ENCODE peak calls at places on chromosome 12, in ten cellular contexts. One of them, this sample, is unnamed.

GRCh38 chr12:111841236-111841749 is 735 bp upstream of the MAPKAPK5 start:
- DNase-seq in AG10803: no peak
- DNase-seq in fibroblast of mammary gland: peak; percentile 22
- DNase-seq in PC-9: no peak
- DNase-seq in tibial artery: no peak
- DNase-seq in fibroblast of lung: peak; percentile 15
- DNase-seq in prostate gland: no peak
- DNase-seq in stomach: no peak
- DNase-seq in foreskin fibroblast: no peak
- DNase-seq in mucosa of descending colon: no peak
- DNase-seq in this sample: peak; percentile 17

GRCh38 chr12:123131879-123132402 is 18.9 kb downstream of the PITPNM2 start:
- DNase-seq in foreskin fibroblast: no peak
- DNase-seq in stomach: peak; percentile 71
- DNase-seq in prostate gland: peak; percentile 79
- DNase-seq in tibial artery: no peak
- DNase-seq in fibroblast of mammary gland: no peak
- DNase-seq in PC-9: no peak
- DNase-seq in mucosa of descending colon: peak; percentile 77
- DNase-seq in fibroblast of lung: no peak
- DNase-seq in AG10803: no peak
- DNase-seq in this sample: no peak

GRCh38 chr12:32171211-32171610 is 64.6 kb downstream of the BICD1 start:
- DNase-seq in foreskin fibroblast: no peak
- DNase-seq in PC-9: no peak
- DNase-seq in fibroblast of mammary gland: no peak
- DNase-seq in fibroblast of lung: no peak
- DNase-seq in mucosa of descending colon: no peak
- DNase-seq in prostate gland: no peak
- DNase-seq in tibial artery: no peak
- DNase-seq in AG10803: no peak
- DNase-seq in stomach: no peak
- DNase-seq in this sample: no peak

GRCh38 chr12:52971701-52972329 is 22.9 kb downstream of the KRT18 start:
- DNase-seq in prostate gland: peak; percentile 23
- DNase-seq in tibial artery: no peak
- DNase-seq in foreskin fibroblast: peak; percentile 47
- DNase-seq in PC-9: peak; percentile 84
- DNase-seq in fibroblast of lung: peak; percentile 44
- DNase-seq in fibroblast of mammary gland: peak; percentile 45
- DNase-seq in stomach: no peak
- DNase-seq in AG10803: peak; percentile 61
- DNase-seq in mucosa of descending colon: peak; percentile 60
- DNase-seq in this sample: peak; percentile 88

GRCh38 chr12:59808317-59808910 is 212.6 kb downstream of the SLC16A7 start:
- DNase-seq in fibroblast of mammary gland: peak; percentile 54
- DNase-seq in AG10803: peak; percentile 48
- DNase-seq in mucosa of descending colon: no peak
- DNase-seq in tibial artery: no peak
- DNase-seq in prostate gland: no peak
- DNase-seq in PC-9: no peak
- DNase-seq in fibroblast of lung: peak; percentile 70
- DNase-seq in stomach: no peak
- DNase-seq in foreskin fibroblast: peak; percentile 29
- DNase-seq in this sample: peak; percentile 66

GRCh38 chr12:70556179-70556869 is 80.9 kb downstream of the PTPRB start:
- DNase-seq in PC-9: no peak
- DNase-seq in tibial artery: no peak
- DNase-seq in mucosa of descending colon: no peak
- DNase-seq in fibroblast of lung: no peak
- DNase-seq in foreskin fibroblast: no peak
- DNase-seq in prostate gland: no peak
- DNase-seq in stomach: no peak
- DNase-seq in fibroblast of mammary gland: no peak
- DNase-seq in AG10803: no peak
- DNase-seq in this sample: no peak

GRCh38 chr12:45355750-45356149 is 139.9 kb downstream of the ANO6 start:
- DNase-seq in prostate gland: no peak
- DNase-seq in AG10803: no peak
- DNase-seq in stomach: no peak
- DNase-seq in PC-9: peak; percentile 19
- DNase-seq in fibroblast of lung: no peak
- DNase-seq in tibial artery: no peak
- DNase-seq in foreskin fibroblast: no peak
- DNase-seq in mucosa of descending colon: no peak
- DNase-seq in fibroblast of mammary gland: no peak
- DNase-seq in this sample: peak; percentile 41

GRCh38 chr12:111312708-111313107 is 56.2 kb downstream of the PHETA1 start:
- DNase-seq in prostate gland: no peak
- DNase-seq in AG10803: no peak
- DNase-seq in foreskin fibroblast: no peak
- DNase-seq in PC-9: peak; percentile 62
- DNase-seq in stomach: no peak
- DNase-seq in tibial artery: no peak
- DNase-seq in fibroblast of mammary gland: no peak
- DNase-seq in mucosa of descending colon: no peak
- DNase-seq in fibroblast of lung: no peak
- DNase-seq in this sample: no peak

GRCh38 chr12:105235747-105236476 is at the start of gene APPL2:
- DNase-seq in fibroblast of mammary gland: peak; percentile 81
- DNase-seq in tibial artery: peak; percentile 95
- DNase-seq in mucosa of descending colon: peak; percentile 95
- DNase-seq in foreskin fibroblast: peak; percentile 84
- DNase-seq in PC-9: peak; percentile 80
- DNase-seq in stomach: peak; percentile 91
- DNase-seq in fibroblast of lung: peak; percentile 89
- DNase-seq in AG10803: peak; percentile 90
- DNase-seq in prostate gland: peak; percentile 87
- DNase-seq in this sample: peak; percentile 86

GRCh38 chr12:63450821-63451220 is 217.5 kb downstream of the DPY19L2 start:
- DNase-seq in stomach: no peak
- DNase-seq in prostate gland: no peak
- DNase-seq in PC-9: no peak
- DNase-seq in mucosa of descending colon: no peak
- DNase-seq in AG10803: no peak
- DNase-seq in tibial artery: no peak
- DNase-seq in foreskin fibroblast: no peak
- DNase-seq in fibroblast of mammary gland: no peak
- DNase-seq in fibroblast of lung: no peak
- DNase-seq in this sample: no peak
- TF ChIP-seq CTCF in stomach: no peak
- TF ChIP-seq CTCF in prostate gland: no peak
- TF ChIP-seq CTCF in PC-9: no peak
- TF ChIP-seq CTCF in mucosa of descending colon: no peak
- TF ChIP-seq CTCF in AG10803: no peak
- TF ChIP-seq CTCF in tibial artery: no peak
- TF ChIP-seq CTCF in foreskin fibroblast: no peak
- TF ChIP-seq CTCF in fibroblast of mammary gland: no peak
- TF ChIP-seq CTCF in fibroblast of lung: no peak
- TF ChIP-seq CTCF in this sample: no peak

DNA sequence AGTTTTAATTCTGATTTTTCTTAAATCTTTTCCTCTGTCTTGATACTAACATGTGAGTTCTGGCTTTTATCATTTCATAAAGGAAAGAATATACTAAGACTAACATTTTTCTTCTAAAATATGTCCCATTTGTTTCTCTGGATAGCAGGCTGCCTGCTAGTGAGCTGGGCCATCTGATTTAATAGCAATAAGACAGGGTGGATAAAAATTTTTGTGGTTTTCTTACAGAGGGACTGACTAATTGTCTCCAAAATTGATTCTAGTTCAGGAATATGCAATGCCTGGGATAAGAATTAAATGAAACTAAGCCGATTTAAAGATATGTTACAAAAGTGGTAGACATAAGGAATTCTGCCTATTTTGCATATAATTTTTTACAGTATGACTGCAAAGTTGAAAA is 252.9 kb upstream of the NAV3 start:
- DNase-seq in foreskin fibroblast: no peak
- DNase-seq in tibial artery: no peak
- DNase-seq in mucosa of descending colon: no peak
- DNase-seq in AG10803: peak; percentile 67
- DNase-seq in fibroblast of lung: peak; percentile 23
- DNase-seq in prostate gland: no peak
- DNase-seq in fibroblast of mammary gland: peak; percentile 34
- DNase-seq in PC-9: no peak
- DNase-seq in stomach: no peak
- DNase-seq in this sample: peak; percentile 1
- H3K4me3 ChIP-seq in foreskin fibroblast: no peak overlapping the region
- H3K4me3 ChIP-seq in tibial artery: no peak overlapping the region
- H3K4me3 ChIP-seq in mucosa of descending colon: no peak overlapping the region
- H3K4me3 ChIP-seq in AG10803: no peak overlapping the region
- H3K4me3 ChIP-seq in fibroblast of lung: no peak overlapping the region
- H3K4me3 ChIP-seq in prostate gland: no peak overlapping the region
- H3K4me3 ChIP-seq in fibroblast of mammary gland: no peak overlapping the region
- H3K4me3 ChIP-seq in PC-9: no peak overlapping the region
- H3K4me3 ChIP-seq in stomach: no peak overlapping the region
- H3K4me3 ChIP-seq in this sample: no peak overlapping the region

GRCh38 chr12:57866308-57867019 is 19.9 kb upstream of the CTDSP2 start:
- DNase-seq in fibroblast of mammary gland: no peak
- DNase-seq in tibial artery: no peak
- DNase-seq in stomach: no peak
- DNase-seq in prostate gland: no peak
- DNase-seq in foreskin fibroblast: no peak
- DNase-seq in mucosa of descending colon: no peak
- DNase-seq in AG10803: no peak
- DNase-seq in PC-9: no peak
- DNase-seq in fibroblast of lung: no peak
- DNase-seq in this sample: no peak

GRCh38 chr12:57864811-57865751 is 18.6 kb upstream of the CTDSP2 start:
- DNase-seq in fibroblast of lung: peak; percentile 81
- DNase-seq in AG10803: peak; percentile 78
- DNase-seq in fibroblast of mammary gland: peak; percentile 79
- DNase-seq in stomach: peak; percentile 75
- DNase-seq in mucosa of descending colon: peak; percentile 81
- DNase-seq in foreskin fibroblast: peak; percentile 75
- DNase-seq in PC-9: peak; percentile 72
- DNase-seq in prostate gland: peak; percentile 64
- DNase-seq in tibial artery: peak; percentile 94
- DNase-seq in this sample: peak; percentile 80

GRCh38 chr12:57863676-57864075 is 17.1 kb upstream of the CTDSP2 start:
- DNase-seq in fibroblast of mammary gland: no peak
- DNase-seq in prostate gland: no peak
- DNase-seq in mucosa of descending colon: no peak
- DNase-seq in stomach: no peak
- DNase-seq in fibroblast of lung: no peak
- DNase-seq in PC-9: no peak
- DNase-seq in AG10803: no peak
- DNase-seq in foreskin fibroblast: no peak
- DNase-seq in tibial artery: no peak
- DNase-seq in this sample: no peak

GRCh38 chr12:57861967-57862366 is 15.4 kb upstream of the CTDSP2 start:
- DNase-seq in mucosa of descending colon: no peak
- DNase-seq in fibroblast of lung: no peak
- DNase-seq in fibroblast of mammary gland: no peak
- DNase-seq in foreskin fibroblast: no peak
- DNase-seq in tibial artery: no peak
- DNase-seq in AG10803: no peak
- DNase-seq in PC-9: no peak
- DNase-seq in stomach: no peak
- DNase-seq in prostate gland: no peak
- DNase-seq in this sample: no peak

DNA sequence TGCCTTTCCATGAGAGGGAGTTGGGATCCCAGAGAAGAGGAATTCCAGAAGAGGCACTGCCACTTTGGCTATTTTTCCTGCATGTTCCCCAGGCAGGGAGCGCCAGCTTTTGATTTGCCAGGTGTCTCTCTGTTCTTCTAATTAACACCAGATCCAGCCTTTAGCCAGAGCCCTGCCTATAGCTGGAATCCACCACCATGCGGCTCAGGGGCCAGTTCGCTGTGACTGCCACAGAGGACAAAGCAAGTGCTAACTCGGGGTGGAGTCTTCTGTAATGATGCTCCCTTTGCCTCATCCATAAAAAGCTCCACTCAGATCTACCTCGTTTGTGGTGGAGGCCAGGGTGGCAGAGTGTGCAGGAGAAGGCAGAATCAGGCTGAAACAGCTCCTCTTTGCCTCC is 17.9 kb upstream of the CTDSP2 start:
- DNase-seq in fibroblast of mammary gland: no peak
- DNase-seq in tibial artery: no peak
- DNase-seq in mucosa of descending colon: no peak
- DNase-seq in foreskin fibroblast: peak; percentile 46
- DNase-seq in prostate gland: peak; percentile 10
- DNase-seq in AG10803: peak; percentile 75
- DNase-seq in stomach: no peak
- DNase-seq in PC-9: peak; percentile 31
- DNase-seq in fibroblast of lung: no peak
- DNase-seq in this sample: no peak
- TF ChIP-seq CTCF in fibroblast of mammary gland: no peak
- TF ChIP-seq CTCF in tibial artery: no peak
- TF ChIP-seq CTCF in mucosa of descending colon: no peak
- TF ChIP-seq CTCF in foreskin fibroblast: no peak
- TF ChIP-seq CTCF in prostate gland: no peak
- TF ChIP-seq CTCF in AG10803: peak; percentile 21
- TF ChIP-seq CTCF in stomach: no peak
- TF ChIP-seq CTCF in PC-9: no peak
- TF ChIP-seq CTCF in fibroblast of lung: no peak
- TF ChIP-seq CTCF in this sample: peak; percentile 12

GRCh38 chr12:85280138-85280983 is at the start of gene ALX1:
- DNase-seq in stomach: no peak
- DNase-seq in PC-9: no peak
- DNase-seq in mucosa of descending colon: peak; percentile 46
- DNase-seq in fibroblast of mammary gland: peak; percentile 14
- DNase-seq in foreskin fibroblast: peak; percentile 51
- DNase-seq in prostate gland: no peak
- DNase-seq in AG10803: peak; percentile 6
- DNase-seq in tibial artery: peak; percentile 70
- DNase-seq in fibroblast of lung: peak; percentile 44
- DNase-seq in this sample: peak; percentile 80
- H3K4me3 ChIP-seq in stomach: peak within 1 kb of the TSS; percentile 22
- H3K4me3 ChIP-seq in PC-9: peak within 1 kb of the TSS; percentile 45
- H3K4me3 ChIP-seq in mucosa of descending colon: no peak within 1 kb of the TSS
- H3K4me3 ChIP-seq in fibroblast of mammary gland: peak within 1 kb of the TSS; percentile 40
- H3K4me3 ChIP-seq in foreskin fibroblast: peak within 1 kb of the TSS; percentile 69
- H3K4me3 ChIP-seq in prostate gland: peak within 1 kb of the TSS; percentile 23
- H3K4me3 ChIP-seq in AG10803: peak within 1 kb of the TSS; percentile 63
- H3K4me3 ChIP-seq in tibial artery: peak within 1 kb of the TSS; percentile 65
- H3K4me3 ChIP-seq in fibroblast of lung: peak within 1 kb of the TSS; percentile 34
- H3K4me3 ChIP-seq in this sample: peak within 1 kb of the TSS; percentile 84